ENCODE peak calls at places on chromosomes 16 and 17, in six cellular contexts. J is body of pancreas; Q is astrocyte; E is CD4-positive, CD25-positive, alpha-beta regulatory T cell; H is GM23248; F is A549. D is an unnamed sample.

GRCh38 chr17:35088911-35089845 is 25.7 kb upstream of the RFFL start:
- DNase-seq in F (no peak), H (peak; percentile 95), E (peak; percentile 89), Q (peak; percentile 39), J (peak; percentile 89), D (peak; percentile 58)

GRCh38 chr16:85234310-85235235 is 122.3 kb upstream of the CIBAR2 start:
- DNase-seq in E (no peak), Q (peak; percentile 76), F (peak; percentile 75), H (peak; percentile 85), J (peak; percentile 56), D (no peak)

GRCh38 chr17:41392278-41392677 is 5.1 kb downstream of the KRT31 start:
- DNase-seq in J (no peak), H (peak; percentile 53), F (no peak), Q (no peak), E (no peak), D (no peak)

GRCh38 chr17:67546578-67547527 is 169.8 kb downstream of the PITPNC1 start:
- DNase-seq in Q (peak; percentile 33), E (no peak), H (peak; percentile 38), J (peak; percentile 58), F (no peak), D (no peak)

GRCh38 chr16:30005341-30006094 is 5.3 kb downstream of the DOC2A start:
- DNase-seq in Q (no peak), J (peak; percentile 50), F (peak; percentile 90), H (peak; percentile 75), E (peak; percentile 50), D (no peak)

GRCh38 chr17:61309362-61309761 is 90.3 kb upstream of the TBX2 start:
- DNase-seq in E (no peak), H (peak; percentile 14), Q (no peak), F (no peak), J (no peak), D (no peak)

GRCh38 chr16:14600164-14600563 is 29.9 kb downstream of the PARN start:
- DNase-seq in H (peak; percentile 54), J (no peak), F (peak; percentile 51), Q (peak; percentile 11), E (peak; percentile 14), D (peak; percentile 9)

GRCh38 chr16:56884026-56884582 is 19.1 kb downstream of the SLC12A3 start:
- DNase-seq in H (no peak), J (no peak), F (no peak), Q (no peak), E (no peak), D (no peak)

GRCh38 chr16:50881331-50881830 is 139.5 kb downstream of the CYLD start:
- DNase-seq in Q (no peak), J (no peak), E (no peak), F (no peak), H (peak; percentile 15), D (no peak)

GRCh38 chr16:15055141-15056053 is 477 bp downstream of the NTAN1 start:
- DNase-seq in H (peak; percentile 63), J (peak; percentile 49), Q (no peak), E (no peak), F (peak; percentile 30), D (no peak)

GRCh38 chr17:5745091-5745820 is 160.9 kb upstream of the NLRP1 start:
- DNase-seq in J (no peak), F (no peak), Q (no peak), H (no peak), E (no peak), D (no peak)

GRCh38 chr16:53415504-53415903 is 18.8 kb upstream of the RBL2 start:
- DNase-seq in E (no peak), J (no peak), Q (no peak), F (no peak), H (no peak), D (peak; percentile 48)

GRCh38 chr16:51404386-51404785 is 253.3 kb upstream of the SALL1 start:
- DNase-seq in H (peak; percentile 23), E (no peak), Q (no peak), F (no peak), J (no peak), D (no peak)

GRCh38 chr16:13168091-13168572 is 266.7 kb downstream of the SHISA9 start:
- DNase-seq in F (no peak), H (no peak), Q (no peak), E (no peak), J (no peak), D (peak; percentile 79)

GRCh38 chr16:86049641-86050040 is 150.7 kb downstream of the IRF8 start:
- DNase-seq in E (no peak), Q (no peak), J (no peak), H (no peak), F (no peak), D (no peak)

GRCh38 chr16:2459647-2460390 is at the start of gene TEDC2:
- DNase-seq in H (peak; percentile 98), Q (peak; percentile 79), J (peak; percentile 98), F (peak; percentile 96), E (peak; percentile 95), D (peak; percentile 79)

GRCh38 chr17:75516619-75517276 is 420 bp downstream of the TSEN54 start:
- DNase-seq in Q (no peak), H (peak; percentile 67), J (peak; percentile 35), F (peak; percentile 52), E (peak; percentile 28), D (no peak)

GRCh38 chr16:87979352-87979751 is 28.1 kb downstream of the BANP start:
- DNase-seq in F (no peak), Q (no peak), E (no peak), J (peak; percentile 92), H (no peak), D (no peak)

GRCh38 chr17:50079334-50080095 is 15.6 kb upstream of the PDK2 start:
- DNase-seq in H (peak; percentile 74), F (peak; percentile 79), J (peak; percentile 45), E (no peak), Q (no peak), D (no peak)

GRCh38 chr16:6803171-6803570 is 529.5 kb upstream of the RBFOX1 start:
- DNase-seq in F (no peak), E (no peak), J (no peak), H (no peak), Q (no peak), D (no peak)

GRCh38 chr16:81431554-81432353 is 12.9 kb upstream of the CMIP start:
- DNase-seq in Q (peak; percentile 78), H (peak; percentile 94), J (no peak), F (no peak), E (no peak), D (peak; percentile 21)

GRCh38 chr17:68775338-68775737 is 174.2 kb upstream of the FAM20A start:
- DNase-seq in H (peak; percentile 39), Q (no peak), E (no peak), F (no peak), J (no peak), D (no peak)

GRCh38 chr16:58678716-58679115 is 5.9 kb downstream of the SLC38A7 start:
- DNase-seq in J (peak; percentile 24), E (no peak), Q (no peak), F (no peak), H (peak; percentile 72), D (peak; percentile 15)

GRCh38 chr17:79459846-79460245 is 151.0 kb downstream of the RBFOX3 start:
- DNase-seq in E (no peak), H (no peak), F (no peak), Q (no peak), J (no peak), D (no peak)

DNA sequence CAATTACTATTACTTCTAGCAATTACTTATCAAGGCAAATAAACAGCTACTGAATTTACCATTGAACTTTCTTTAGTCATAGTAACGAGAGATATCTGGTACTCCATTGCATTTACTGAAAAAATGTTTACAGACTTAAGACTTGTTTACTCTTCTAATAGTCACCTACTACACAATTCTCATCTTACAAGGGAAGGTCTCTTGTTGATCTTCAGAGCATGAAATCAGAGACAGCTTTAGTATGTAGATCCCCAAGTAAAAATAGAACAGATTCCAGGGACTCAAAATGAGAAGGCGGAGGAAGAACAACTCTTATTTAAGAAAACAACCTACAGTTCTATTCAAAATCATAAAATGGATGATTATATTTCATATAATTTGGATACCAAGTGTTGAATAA is 20.9 kb downstream of the UBE2G1 start:
- DNase-seq in E (no peak), J (no peak), H (no peak), Q (no peak), F (no peak), D (no peak)
- H3K27ac ChIP-seq in E (no peak overlapping the region), J (no peak overlapping the region), H (no peak overlapping the region), Q (no peak overlapping the region), F (no peak overlapping the region), D (no peak overlapping the region)

DNA sequence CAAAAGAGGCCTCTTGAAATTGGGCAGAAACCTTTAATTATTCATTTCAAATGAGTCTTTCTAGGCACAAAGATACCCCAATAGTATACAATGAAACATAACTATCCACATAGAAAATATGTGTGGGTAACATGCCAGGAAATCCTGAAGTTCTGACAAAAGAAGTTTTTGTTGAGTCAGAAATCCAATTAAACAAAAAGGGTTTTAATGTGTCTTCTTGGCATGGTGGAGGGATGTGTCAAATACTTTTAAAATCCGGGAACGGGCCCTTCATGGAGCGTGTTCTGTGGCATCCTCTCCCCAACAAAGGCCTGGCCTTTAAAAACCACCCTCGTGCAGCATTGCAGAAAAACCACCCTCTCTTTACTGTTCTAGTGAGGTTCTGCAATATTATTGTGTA is 14.2 kb downstream of the CDRT4 start:
- DNase-seq in E (no peak), J (no peak), Q (peak; percentile 67), F (no peak), H (peak; percentile 54), D (no peak)
- H3K4me1 ChIP-seq in E (no peaks in the 10 kb centered on the region), J (peaks cover 28% of the 10 kb centered on the region), Q (peaks cover 27% of the 10 kb centered on the region), F (no peaks in the 10 kb centered on the region), H (peaks cover 41% of the 10 kb centered on the region), D (no peaks in the 10 kb centered on the region)

GRCh38 chr16:84165746-84166145 is 20.6 kb downstream of the DNAAF1 start:
- DNase-seq in J (no peak), E (no peak), Q (no peak), F (no peak), H (no peak), D (no peak)
- H3K27ac ChIP-seq in J (no peak overlapping the region), E (no peak overlapping the region), Q (no peak overlapping the region), F (no peak overlapping the region), H (no peak overlapping the region), D (no peak overlapping the region)

DNA sequence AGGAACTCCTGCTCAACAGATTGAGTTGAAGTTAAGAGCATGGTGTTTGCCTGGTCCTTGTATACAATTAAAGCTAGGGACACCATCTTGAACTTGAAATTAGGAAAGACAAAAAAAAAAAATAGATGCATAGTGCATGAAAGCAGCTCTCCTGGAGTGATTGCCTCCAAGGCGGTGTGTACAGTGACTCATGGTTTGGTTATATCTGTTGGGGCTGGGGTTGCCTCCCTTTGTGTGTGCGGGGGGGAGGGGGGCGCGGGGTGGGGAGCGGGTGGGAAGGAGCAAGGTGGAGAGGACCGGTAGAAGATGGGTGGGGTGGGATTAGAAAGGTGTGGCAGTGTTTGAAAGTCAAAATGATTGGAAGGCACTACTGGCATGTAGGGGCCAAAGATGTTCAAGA is 3.4 kb downstream of the TMED6 start:
- DNase-seq in H (no peak), F (no peak), E (no peak), Q (no peak), J (no peak), D (no peak)
- H3K4me1 ChIP-seq in H (no peaks in the 10 kb centered on the region), F (no peaks in the 10 kb centered on the region), E (no peaks in the 10 kb centered on the region), Q (no peaks in the 10 kb centered on the region), J (peaks cover 38% of the 10 kb centered on the region), D (no peaks in the 10 kb centered on the region)

D was measured in foreskin keratinocyte.